ENCODE peak calls at places on chromosomes 16 and 17, in nine cellular contexts. J is substantia nigra; T is PC-9; O is Peyer's patch; P is caudate nucleus; K is IMR-90; S is CD8-positive, alpha-beta memory T cell; G is A549; F is mesendoderm. I is an unnamed sample.

GRCh38 chr17:910503-911194 is 68.9 kb downstream of the NXN start:
- DNase-seq in T (no peak), K (no peak), G (no peak), J (no peak), S (no peak), F (no peak), P (no peak), O (no peak), I (no peak)

GRCh38 chr16:4160663-4161436 is 44.6 kb upstream of the ADCY9 start:
- DNase-seq in G (no peak), K (no peak), T (no peak), O (no peak), P (no peak), S (no peak), F (peak), J (no peak), I (peak)

GRCh38 chr17:72618018-72618509 is 474.4 kb downstream of the SLC39A11 start:
- DNase-seq in T (peak), G (no peak), P (no peak), J (no peak), S (peak), O (no peak), F (peak), K (no peak), I (peak)

GRCh38 chr16:4142268-4142667 is 26.0 kb upstream of the ADCY9 start:
- DNase-seq in K (no peak), J (no peak), S (peak), G (no peak), T (no peak), P (no peak), F (no peak), O (no peak), I (peak)

GRCh38 chr17:58538801-58539410 is 24.5 kb upstream of the MTMR4 start:
- DNase-seq in T (no peak), J (no peak), P (no peak), F (no peak), S (no peak), G (no peak), O (no peak), K (no peak), I (no peak)

GRCh38 chr16:55253987-55254386 is 70.0 kb upstream of the IRX6 start:
- DNase-seq in P (no peak), T (no peak), K (no peak), J (no peak), O (no peak), G (no peak), F (no peak), S (no peak), I (no peak)

GRCh38 chr17:55741353-55741700 is 9.5 kb upstream of the PCTP start:
- DNase-seq in J (no peak), O (no peak), G (no peak), P (no peak), S (no peak), F (no peak), T (no peak), K (no peak), I (no peak)

GRCh38 chr17:41532947-41533570 is 5.0 kb upstream of the KRT19 start:
- DNase-seq in O (no peak), F (no peak), S (no peak), P (no peak), K (no peak), G (no peak), J (no peak), T (no peak), I (no peak)

GRCh38 chr17:41666336-41666680 is 22.4 kb upstream of the EIF1 start:
- DNase-seq in O (peak), K (peak), G (peak), S (peak), J (no peak), P (peak), T (no peak), F (peak), I (peak)

GRCh38 chr16:2532494-2533141 is 1.4 kb upstream of the CEMP1 start:
- DNase-seq in G (no peak), P (peak), O (peak), J (no peak), T (peak), F (peak), K (peak), S (peak), I (peak)

GRCh38 chr17:44383363-44383762 is 6.1 kb downstream of the ITGA2B start:
- DNase-seq in G (no peak), O (no peak), F (no peak), K (no peak), T (no peak), S (no peak), J (no peak), P (no peak), I (no peak)

GRCh38 chr16:31875112-31875803 is 1.7 kb downstream of the ZNF267 start:
- DNase-seq in J (no peak), G (no peak), P (no peak), F (peak), K (peak), O (no peak), T (no peak), S (no peak), I (no peak)

GRCh38 chr16:69019811-69020210 is 85.6 kb upstream of the HAS3 start:
- DNase-seq in K (no peak), S (no peak), P (no peak), J (no peak), G (no peak), O (no peak), F (no peak), T (no peak), I (no peak)

GRCh38 chr17:42783778-42784138 is 3.3 kb downstream of the WNK4 start:
- DNase-seq in J (no peak), O (no peak), S (no peak), T (no peak), P (no peak), F (no peak), G (no peak), K (no peak), I (no peak)

GRCh38 chr16:68760671-68761275 is 23.7 kb downstream of the CDH1 start:
- DNase-seq in S (no peak), T (peak), G (peak), K (peak), O (no peak), J (peak), P (peak), F (no peak), I (no peak)

GRCh38 chr16:16184594-16184993 is 38.7 kb downstream of the ABCC6 start:
- DNase-seq in P (no peak), T (no peak), O (no peak), G (no peak), S (no peak), K (no peak), F (no peak), J (no peak), I (no peak)

GRCh38 chr17:41625602-41626001 is 1.2 kb upstream of the KRT17 start:
- DNase-seq in P (no peak), K (no peak), O (no peak), G (no peak), J (no peak), F (no peak), T (peak), S (peak), I (no peak)

GRCh38 chr16:81717662-81718189 is 61.4 kb upstream of the PLCG2 start:
- DNase-seq in S (peak), P (no peak), F (no peak), O (no peak), J (no peak), T (no peak), K (no peak), G (no peak), I (no peak)

GRCh38 chr17:41844971-41845370 is 7.3 kb downstream of the KLHL10 start:
- DNase-seq in G (no peak), J (no peak), S (no peak), F (no peak), T (no peak), P (no peak), K (peak), O (no peak), I (no peak)

GRCh38 chr16:50819706-50820105 is 77.8 kb downstream of the CYLD start:
- DNase-seq in P (no peak), G (no peak), O (no peak), F (no peak), J (no peak), T (no peak), K (no peak), S (no peak), I (no peak)

GRCh38 chr17:17387461-17388362 is 84.5 kb downstream of the NT5M start:
- DNase-seq in J (no peak), O (no peak), K (no peak), P (no peak), F (peak), S (no peak), T (peak), G (peak), I (no peak)

GRCh38 chr17:2435181-2435741 is 34.4 kb upstream of the MNT start:
- DNase-seq in T (no peak), K (peak), F (peak), G (no peak), S (no peak), O (no peak), J (no peak), P (peak), I (no peak)

GRCh38 chr17:57440522-57441269 is 184.4 kb downstream of the MSI2 start:
- DNase-seq in K (peak), O (peak), T (peak), J (peak), G (peak), S (peak), F (peak), P (peak), I (peak)

GRCh38 chr17:15919466-15919865 is 25.5 kb upstream of the ADORA2B start:
- DNase-seq in S (no peak), O (no peak), G (no peak), F (no peak), K (no peak), P (no peak), J (no peak), T (no peak), I (no peak)

DNA sequence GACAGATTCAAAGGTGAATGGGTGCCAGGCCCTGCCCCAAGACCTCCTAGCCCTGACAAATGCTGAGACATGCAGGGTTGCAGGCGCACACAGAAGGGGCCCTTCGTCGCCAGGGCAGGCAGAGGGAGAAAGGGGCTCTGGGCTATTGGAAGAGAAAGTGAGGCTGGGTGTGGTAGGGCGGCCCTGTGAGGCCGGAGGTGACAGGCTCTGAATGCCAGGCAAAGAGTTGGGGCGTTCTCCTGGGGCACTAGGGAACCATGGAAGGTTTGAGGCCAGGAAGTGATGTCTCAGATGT is 26.4 kb upstream of the NXPH3 start:
- DNase-seq in T (no peak), J (no peak), O (no peak), P (no peak), F (no peak), G (no peak), K (no peak), S (no peak), I (no peak)
- H3K27ac ChIP-seq in T (no peak), J (no peak), O (no peak), P (no peak), F (no peak), G (no peak), K (no peak), S (no peak), I (no peak)

GRCh38 chr17:76480676-76481075 is 13.3 kb downstream of the AANAT start:
- DNase-seq in J (no peak), S (no peak), G (no peak), P (peak), F (no peak), O (peak), T (no peak), K (no peak), I (no peak)
- H3K27ac ChIP-seq in J (peak), S (no peak), G (no peak), P (peak), F (no peak), O (peak), T (no peak), K (no peak), I (no peak)

DNA sequence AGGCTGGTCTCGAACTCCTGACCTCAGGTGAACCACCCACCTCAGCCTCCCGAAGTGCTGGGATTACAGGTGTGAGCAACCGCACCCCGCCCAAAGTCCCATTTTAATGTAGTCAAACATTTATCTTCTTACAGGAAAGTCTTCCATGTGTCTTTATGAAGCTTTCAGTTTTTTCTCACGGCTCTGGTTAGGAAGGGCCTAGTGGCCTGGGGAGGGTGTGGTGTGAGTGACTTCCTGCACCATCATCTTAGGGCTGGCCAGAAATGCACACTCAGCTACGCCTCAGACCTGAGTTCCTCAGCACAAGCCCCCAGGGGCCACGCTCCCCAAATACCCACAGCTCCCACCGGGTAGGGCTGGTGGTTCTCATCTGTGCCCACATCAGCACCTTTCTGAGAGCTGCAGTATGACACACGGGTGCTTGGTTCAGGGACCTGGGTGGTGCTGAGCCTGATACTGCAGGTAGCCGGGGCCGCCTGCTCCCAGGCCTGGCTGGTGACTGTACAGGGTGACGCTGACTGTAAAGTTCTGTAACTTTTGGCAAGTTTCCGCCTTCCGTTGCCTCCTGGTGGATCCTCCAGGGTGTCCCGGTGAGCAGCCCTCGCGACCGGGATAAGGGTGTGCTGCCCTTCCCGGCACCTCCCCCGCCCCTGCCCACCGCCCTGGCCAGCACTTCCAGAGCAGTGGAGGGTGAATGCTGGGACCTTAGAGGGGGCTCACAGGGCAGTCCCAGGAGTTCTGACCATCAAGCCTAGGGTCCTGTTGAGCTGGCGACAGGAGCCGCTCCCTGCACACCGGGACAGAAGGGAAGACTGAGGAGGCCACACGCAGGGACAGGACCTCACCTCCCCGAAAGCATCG is 52.5 kb downstream of the ZNF778 start:
- DNase-seq in T (no peak), K (no peak), S (no peak), J (no peak), G (no peak), F (no peak), P (no peak), O (no peak), I (no peak)
- H3K27ac ChIP-seq in T (no peak), K (no peak), S (no peak), J (no peak), G (peak), F (no peak), P (no peak), O (no peak), I (no peak)

GRCh38 chr17:29596811-29597210 is 3.9 kb downstream of the ANKRD13B start:
- DNase-seq in K (no peak), J (no peak), S (no peak), T (no peak), P (no peak), O (no peak), G (no peak), F (no peak), I (no peak)
- H3K27ac ChIP-seq in K (no peak), J (peak), S (no peak), T (no peak), P (no peak), O (no peak), G (no peak), F (no peak), I (no peak)

GRCh38 chr17:50585893-50586292 is 25.4 kb downstream of the CACNA1G start:
- DNase-seq in P (no peak), S (no peak), K (no peak), T (no peak), J (no peak), G (no peak), O (no peak), F (no peak), I (no peak)

GRCh38 chr17:50588391-50589111 is 28.0 kb downstream of the CACNA1G start:
- DNase-seq in F (no peak), K (no peak), J (no peak), T (no peak), P (no peak), G (no peak), O (no peak), S (no peak), I (peak)

GRCh38 chr17:50589112-50589712 is 28.7 kb downstream of the CACNA1G start:
- DNase-seq in F (no peak), P (no peak), S (no peak), J (no peak), O (no peak), K (peak), T (no peak), G (no peak), I (no peak)

GRCh38 chr17:50586421-50587247 is 26.1 kb downstream of the CACNA1G start:
- DNase-seq in F (peak), K (no peak), O (no peak), J (no peak), P (no peak), G (no peak), T (no peak), S (no peak), I (no peak)

GRCh38 chr17:50587571-50587970 is 27.1 kb downstream of the CACNA1G start:
- DNase-seq in S (no peak), F (no peak), T (no peak), K (no peak), P (no peak), J (no peak), O (no peak), G (no peak), I (peak)
- H3K27ac ChIP-seq in S (no peak), F (no peak), T (no peak), K (no peak), P (no peak), J (no peak), O (no peak), G (no peak), I (no peak)

DNA sequence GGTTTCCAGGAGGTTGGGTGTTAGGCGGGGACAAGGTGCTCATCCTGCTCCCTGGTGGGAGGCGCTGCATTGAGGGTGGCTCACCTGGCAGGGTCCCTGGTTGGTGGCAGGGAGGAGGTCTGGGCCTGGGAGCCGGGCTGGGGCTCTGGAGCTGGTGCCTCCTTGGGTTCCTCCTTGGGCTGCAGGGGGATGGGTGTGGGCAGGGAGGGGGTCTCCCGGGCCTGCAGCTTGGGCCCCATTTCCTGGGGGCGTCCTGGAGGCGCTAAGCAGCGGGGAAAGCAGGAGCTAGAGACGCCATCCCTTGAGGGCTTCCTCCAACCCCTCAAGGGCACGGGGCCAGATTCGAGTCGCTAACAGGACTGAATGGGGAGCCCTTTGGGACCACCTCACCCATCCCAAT is 11.1 kb downstream of the CNGB1 start:
- DNase-seq in P (no peak), O (no peak), G (no peak), T (no peak), S (peak), J (no peak), F (no peak), K (no peak), I (no peak)
- H3K27ac ChIP-seq in P (no peak), O (no peak), G (no peak), T (no peak), S (no peak), J (no peak), F (no peak), K (no peak), I (no peak)

GRCh38 chr17:46769531-46770438 is 48.7 kb downstream of the WNT3 start:
- DNase-seq in J (no peak), P (no peak), S (no peak), G (no peak), K (no peak), F (no peak), T (no peak), O (no peak), I (no peak)

GRCh38 chr17:46771601-46772012 is 46.9 kb downstream of the WNT3 start:
- DNase-seq in O (no peak), J (no peak), K (no peak), P (no peak), S (peak), G (no peak), T (peak), F (peak), I (no peak)

GRCh38 chr17:46770439-46770817 is 48.1 kb downstream of the WNT3 start:
- DNase-seq in S (peak), T (no peak), P (no peak), G (no peak), F (no peak), O (no peak), K (no peak), J (no peak), I (no peak)

GRCh38 chr17:46772013-46772878 is 46.2 kb downstream of the WNT3 start:
- DNase-seq in P (peak), O (no peak), K (no peak), S (peak), F (peak), G (peak), J (no peak), T (peak), I (no peak)

DNA sequence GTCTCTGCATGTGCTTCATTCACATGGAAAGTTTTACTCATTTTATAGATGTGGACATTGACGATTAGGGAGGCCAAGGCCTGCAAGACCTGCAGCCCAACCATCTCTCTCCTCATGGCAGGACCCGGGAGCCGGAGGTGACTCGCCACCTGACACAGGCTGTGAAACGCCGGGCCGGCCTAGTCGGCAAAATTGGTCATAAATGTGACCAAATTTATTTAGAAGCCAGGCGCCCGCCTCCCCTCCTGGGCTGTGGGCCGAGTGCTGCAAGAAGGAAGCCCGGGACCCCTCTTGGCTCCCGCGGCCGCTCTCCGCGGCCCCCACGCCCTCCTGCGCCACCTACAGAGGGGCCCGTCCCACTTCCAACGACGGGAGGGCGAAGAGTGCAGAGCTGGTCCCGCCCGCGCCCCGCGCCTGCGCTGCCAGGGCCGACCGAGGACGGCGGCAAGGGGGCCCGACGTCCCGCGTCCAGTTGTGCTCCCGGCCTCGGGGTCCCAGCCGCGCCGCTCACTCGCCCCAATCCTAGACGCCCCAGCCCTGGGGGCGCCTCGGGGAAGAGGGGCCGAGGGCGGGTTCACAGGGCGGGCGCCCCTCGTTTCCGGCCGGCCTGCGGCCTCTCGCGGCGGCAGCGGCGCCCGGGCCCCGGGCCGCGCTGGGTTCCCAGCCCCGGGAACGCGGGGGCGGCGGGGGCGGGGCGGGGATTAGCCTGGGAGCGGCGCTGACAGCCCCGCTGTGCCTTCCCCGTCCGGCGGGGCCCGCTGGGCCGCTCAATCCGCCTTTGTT is 47.5 kb downstream of the WNT3 start:
- DNase-seq in T (peak), G (peak), J (no peak), P (peak), O (no peak), K (peak), F (peak), S (peak), I (peak)
- H3K27ac ChIP-seq in T (peak), G (peak), J (no peak), P (no peak), O (peak), K (no peak), F (peak), S (peak), I (no peak)

GRCh38 chr16:67173323-67173722 is 3.0 kb downstream of the NOL3 start:
- DNase-seq in K (no peak), J (no peak), P (no peak), G (no peak), O (no peak), S (no peak), F (no peak), T (no peak), I (no peak)
- H3K27ac ChIP-seq in K (no peak), J (peak), P (peak), G (peak), O (peak), S (no peak), F (no peak), T (peak), I (no peak)

DNA sequence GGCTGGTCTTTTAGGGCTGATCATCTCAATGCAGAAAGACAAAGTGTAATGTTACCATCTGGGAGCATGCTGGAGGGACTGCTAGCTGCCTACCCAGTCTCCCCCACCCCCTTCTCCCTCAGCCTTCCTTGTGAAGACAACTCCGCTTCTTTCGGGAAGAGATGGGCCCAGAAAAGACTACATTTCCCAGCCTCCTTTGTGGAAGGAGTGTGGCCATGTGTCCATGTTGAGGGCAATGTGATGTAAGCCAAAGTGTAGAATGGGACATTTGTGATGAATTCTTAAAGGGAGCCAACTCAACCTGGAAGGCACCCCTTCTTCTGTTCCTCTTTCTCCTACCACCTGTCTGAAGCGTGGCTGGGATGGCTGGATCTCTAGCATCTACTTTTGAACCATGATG is 16.3 kb downstream of the ABCC12 start:
- DNase-seq in J (no peak), P (no peak), K (no peak), G (no peak), O (no peak), F (peak), T (no peak), S (no peak), I (no peak)
- H3K27ac ChIP-seq in J (no peak), P (no peak), K (no peak), G (peak), O (no peak), F (no peak), T (no peak), S (no peak), I (no peak)